ENCODE peak calls at places on chromosomes 7 and 10, in nine cellular contexts. R, G, E, C, K, T, N, S and U are unnamed samples.

GRCh38 chr7:120402368-120402767 is 129.4 kb downstream of the KCND2 start:
- DNase-seq in R (peak), G (peak), E (no peak), C (no peak), K (no peak), T (no peak), N (no peak), S (peak), U (peak)

GRCh38 chr7:124550036-124550435 is 215.6 kb downstream of the GPR37 start:
- DNase-seq in R (peak), G (no peak), E (no peak), C (no peak), K (no peak), T (no peak), N (no peak), S (no peak), U (peak)

GRCh38 chr10:77564781-77565589 is 72.6 kb downstream of the KCNMA1 start:
- DNase-seq in R (no peak), G (no peak), E (no peak), C (peak), K (peak), T (no peak), N (no peak), S (peak), U (peak)

GRCh38 chr7:87456247-87456646 is 19.2 kb downstream of the ABCB4 start:
- DNase-seq in R (no peak), G (no peak), E (no peak), C (peak), K (no peak), T (no peak), N (no peak), S (no peak), U (no peak)

GRCh38 chr7:73721237-73721848 is 1.9 kb upstream of the STX1A start:
- DNase-seq in R (no peak), G (no peak), E (peak), C (no peak), K (no peak), T (no peak), N (no peak), S (no peak), U (no peak)

GRCh38 chr10:72834183-72834825 is 59.2 kb upstream of the OIT3 start:
- DNase-seq in R (peak), G (peak), E (peak), C (peak), K (peak), T (no peak), N (no peak), S (peak), U (peak)

GRCh38 chr10:110735620-110736027 is 91.5 kb downstream of the RBM20 start:
- DNase-seq in R (no peak), G (no peak), E (no peak), C (no peak), K (no peak), T (no peak), N (no peak), S (no peak), U (no peak)

GRCh38 chr7:66181845-66182244 is 23.3 kb upstream of the TPST1 start:
- DNase-seq in R (no peak), G (no peak), E (no peak), C (no peak), K (no peak), T (no peak), N (no peak), S (no peak), U (no peak)

GRCh38 chr7:131819891-131820290 is 263.5 kb upstream of the PODXL start:
- DNase-seq in R (no peak), G (no peak), E (no peak), C (peak), K (no peak), T (no peak), N (no peak), S (no peak), U (no peak)

GRCh38 chr10:70537398-70538194 is 59.0 kb downstream of the PALD1 start:
- DNase-seq in R (no peak), G (no peak), E (no peak), C (peak), K (no peak), T (no peak), N (no peak), S (no peak), U (no peak)

GRCh38 chr10:89518876-89519842 is 16.2 kb downstream of the SLC16A12 start:
- DNase-seq in R (peak), G (peak), E (peak), C (no peak), K (peak), T (no peak), N (no peak), S (no peak), U (peak)

GRCh38 chr10:7948601-7949000 is 105.9 kb upstream of the GATA3 start:
- DNase-seq in R (no peak), G (peak), E (no peak), C (no peak), K (no peak), T (no peak), N (no peak), S (peak), U (peak)

GRCh38 chr10:10830316-10831061 is 187.2 kb upstream of the CELF2 start:
- DNase-seq in R (peak), G (peak), E (no peak), C (no peak), K (peak), T (peak), N (no peak), S (peak), U (peak)

GRCh38 chr7:101696-102376 is 90.5 kb upstream of the FAM20C start:
- DNase-seq in R (no peak), G (peak), E (no peak), C (peak), K (peak), T (peak), N (no peak), S (peak), U (peak)

GRCh38 chr7:50792342-50793114 is 9.8 kb upstream of the GRB10 start:
- DNase-seq in R (peak), G (peak), E (peak), C (peak), K (no peak), T (no peak), N (no peak), S (peak), U (peak)
- H3K4me3 ChIP-seq in R (peak), G (peak), E (peak), C (peak), K (peak), T (peak), N (peak), S (peak), U (peak)

GRCh38 chr10:94607111-94607510 is 61.5 kb downstream of the HELLS start:
- DNase-seq in R (no peak), G (no peak), E (no peak), C (no peak), K (no peak), T (no peak), N (no peak), S (no peak), U (no peak)
- TF ChIP-seq CTCF in R (no peak), G (no peak), E (no peak), C (no peak), K (no peak), T (no peak), N (no peak), S (no peak), U (no peak)

DNA sequence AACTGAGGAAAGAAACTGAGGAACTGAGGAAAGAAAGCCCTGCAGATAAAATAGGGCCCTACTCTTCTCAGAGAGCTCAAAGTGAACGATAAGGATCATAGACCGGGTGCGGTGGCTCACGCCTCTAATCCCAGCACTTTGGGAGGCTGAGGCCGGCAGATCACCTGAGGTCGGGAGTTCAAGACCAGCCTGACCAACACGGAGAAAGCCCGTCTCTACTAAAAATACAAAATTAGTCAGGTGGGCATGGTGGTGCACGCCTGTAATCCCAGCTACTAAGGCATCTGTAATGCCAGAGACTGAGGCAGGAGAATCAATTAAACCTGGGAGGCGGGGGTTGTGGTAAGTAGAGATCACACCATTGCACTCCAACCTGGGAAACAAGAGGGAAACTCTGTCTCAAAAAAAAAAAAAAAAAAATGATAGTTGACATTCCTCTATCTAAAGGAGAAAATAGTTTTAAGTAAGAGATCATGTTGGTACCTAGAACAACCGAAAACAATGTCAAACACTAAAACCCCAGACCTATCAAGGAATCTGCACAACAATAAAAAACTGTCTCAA is 2.5 kb downstream of the MKRN1 start:
- DNase-seq in R (no peak), G (no peak), E (no peak), C (no peak), K (no peak), T (no peak), N (no peak), S (no peak), U (no peak)
- H3K4me3 ChIP-seq in R (no peak), G (no peak), E (no peak), C (peak), K (no peak), T (peak), N (no peak), S (no peak), U (no peak)

GRCh38 chr7:83469076-83469475 is 179.9 kb downstream of the SEMA3E start:
- DNase-seq in R (no peak), G (peak), E (no peak), C (no peak), K (peak), T (no peak), N (no peak), S (peak), U (peak)

GRCh38 chr7:83466956-83467355 is 182.0 kb downstream of the SEMA3E start:
- DNase-seq in R (no peak), G (no peak), E (no peak), C (peak), K (no peak), T (no peak), N (no peak), S (no peak), U (no peak)

GRCh38 chr7:83466187-83466923 is 182.6 kb downstream of the SEMA3E start:
- DNase-seq in R (no peak), G (no peak), E (no peak), C (no peak), K (no peak), T (no peak), N (no peak), S (no peak), U (no peak)

GRCh38 chr7:83468251-83468739 is 180.6 kb downstream of the SEMA3E start:
- DNase-seq in R (peak), G (peak), E (no peak), C (peak), K (peak), T (peak), N (peak), S (peak), U (peak)

DNA sequence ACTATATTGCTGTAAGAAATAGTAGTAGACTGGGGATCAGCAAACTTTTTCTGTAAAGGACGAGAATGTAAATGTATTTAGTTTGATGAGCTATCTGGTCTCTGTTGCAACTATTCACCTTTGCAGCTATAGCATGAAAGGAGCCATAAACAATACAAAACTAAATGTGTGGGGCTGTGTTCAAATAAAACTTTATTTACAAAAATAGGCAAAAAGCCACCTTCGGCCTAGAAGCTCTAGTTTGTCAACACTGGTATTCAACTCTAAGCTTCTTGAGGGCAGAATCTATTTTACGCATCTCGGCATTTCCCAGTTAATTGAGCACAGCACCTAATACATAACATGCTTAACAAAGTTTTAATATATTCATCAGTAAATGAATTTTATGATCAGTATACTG is 181.4 kb downstream of the SEMA3E start:
- DNase-seq in R (no peak), G (no peak), E (no peak), C (no peak), K (no peak), T (no peak), N (no peak), S (no peak), U (no peak)
- TF ChIP-seq CTCF in R (no peak), G (no peak), E (no peak), C (no peak), K (no peak), T (no peak), N (no peak), S (no peak), U (no peak)

GRCh38 chr10:22723783-22724182 is 9.4 kb upstream of the PIP4K2A start:
- DNase-seq in R (no peak), G (no peak), E (no peak), C (no peak), K (no peak), T (no peak), N (no peak), S (no peak), U (no peak)

GRCh38 chr10:22723343-22723779 is 9.0 kb upstream of the PIP4K2A start:
- DNase-seq in R (no peak), G (no peak), E (no peak), C (no peak), K (no peak), T (no peak), N (no peak), S (no peak), U (no peak)

GRCh38 chr10:22727663-22728062 is 13.3 kb upstream of the PIP4K2A start:
- DNase-seq in R (no peak), G (no peak), E (no peak), C (peak), K (no peak), T (no peak), N (no peak), S (no peak), U (no peak)

GRCh38 chr10:22724773-22725172 is 10.4 kb upstream of the PIP4K2A start:
- DNase-seq in R (no peak), G (no peak), E (no peak), C (no peak), K (no peak), T (no peak), N (no peak), S (no peak), U (no peak)

DNA sequence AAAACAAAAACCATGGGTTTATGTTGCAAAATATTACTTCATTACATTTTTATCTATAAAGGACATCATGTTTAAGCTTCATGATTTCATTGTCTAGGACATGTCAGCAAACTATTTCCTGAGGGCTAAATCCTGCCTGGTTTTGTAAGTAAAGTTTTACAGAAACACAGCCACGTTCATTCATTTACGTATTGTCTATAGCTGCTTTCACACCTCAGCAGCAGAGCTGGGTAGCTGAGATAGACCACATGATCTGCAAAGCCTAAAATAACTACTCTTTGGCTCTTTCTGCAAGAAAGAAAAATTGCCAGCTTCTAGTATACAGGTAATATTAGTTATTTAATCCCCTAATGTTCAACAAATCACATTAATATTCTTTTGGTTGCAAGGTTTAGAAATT is 12.7 kb upstream of the PIP4K2A start:
- DNase-seq in R (no peak), G (no peak), E (no peak), C (no peak), K (no peak), T (no peak), N (no peak), S (no peak), U (no peak)
- H3K4me3 ChIP-seq in R (no peak), G (no peak), E (no peak), C (no peak), K (no peak), T (no peak), N (no peak), S (no peak), U (no peak)

GRCh38 chr7:125670926-125671572 is 741.4 kb upstream of the POT1 start:
- DNase-seq in R (peak), G (peak), E (no peak), C (no peak), K (no peak), T (no peak), N (no peak), S (peak), U (peak)
- TF ChIP-seq CTCF in R (peak), G (peak), E (no peak), C (peak), K (peak), T (peak), N (peak), S (peak), U (peak)

GRCh38 chr10:86758231-86759072 is 2.0 kb downstream of the BMPR1A start:
- DNase-seq in R (peak), G (peak), E (no peak), C (no peak), K (no peak), T (no peak), N (no peak), S (no peak), U (peak)
- H3K4me3 ChIP-seq in R (peak), G (peak), E (peak), C (peak), K (peak), T (peak), N (peak), S (peak), U (peak)

GRCh38 chr10:5683065-5683464 is 1.6 kb upstream of the TASOR2 start:
- DNase-seq in R (no peak), G (no peak), E (no peak), C (no peak), K (no peak), T (no peak), N (no peak), S (no peak), U (no peak)

GRCh38 chr10:5684318-5684970 is at the start of gene TASOR2:
- DNase-seq in R (peak), G (peak), E (peak), C (peak), K (peak), T (peak), N (peak), S (peak), U (peak)

GRCh38 chr10:5681930-5682329 is 2.7 kb upstream of the TASOR2 start:
- DNase-seq in R (no peak), G (no peak), E (no peak), C (no peak), K (no peak), T (no peak), N (no peak), S (no peak), U (no peak)

GRCh38 chr10:5685764-5686240 is 1.2 kb downstream of the TASOR2 start:
- DNase-seq in R (peak), G (no peak), E (no peak), C (no peak), K (no peak), T (no peak), N (no peak), S (no peak), U (peak)

GRCh38 chr10:5684971-5685763 is 529 bp downstream of the TASOR2 start:
- DNase-seq in R (peak), G (peak), E (peak), C (peak), K (peak), T (no peak), N (no peak), S (peak), U (peak)
- TF ChIP-seq CTCF in R (peak), G (peak), E (peak), C (peak), K (peak), T (peak), N (peak), S (peak), U (peak)

GRCh38 chr7:6384327-6384726 is 63.4 kb downstream of the DAGLB start:
- DNase-seq in R (no peak), G (no peak), E (no peak), C (no peak), K (no peak), T (no peak), N (no peak), S (no peak), U (no peak)

GRCh38 chr7:6386779-6387178 is 61.0 kb downstream of the DAGLB start:
- DNase-seq in R (no peak), G (no peak), E (no peak), C (no peak), K (no peak), T (no peak), N (no peak), S (no peak), U (no peak)

GRCh38 chr7:6385909-6386560 is 61.7 kb downstream of the DAGLB start:
- DNase-seq in R (no peak), G (no peak), E (no peak), C (no peak), K (no peak), T (no peak), N (no peak), S (no peak), U (no peak)

GRCh38 chr7:6382797-6383196 is 65.0 kb downstream of the DAGLB start:
- DNase-seq in R (peak), G (peak), E (no peak), C (no peak), K (no peak), T (no peak), N (no peak), S (no peak), U (peak)

GRCh38 chr7:6385110-6385792 is 62.5 kb downstream of the DAGLB start:
- DNase-seq in R (peak), G (peak), E (no peak), C (no peak), K (peak), T (peak), N (no peak), S (peak), U (peak)
- H3K4me3 ChIP-seq in R (no peak), G (no peak), E (no peak), C (no peak), K (no peak), T (no peak), N (no peak), S (no peak), U (no peak)

GRCh38 chr7:34044734-34045353 is 139.5 kb downstream of the BMPER start:
- DNase-seq in R (no peak), G (no peak), E (no peak), C (no peak), K (no peak), T (no peak), N (no peak), S (no peak), U (no peak)
- TF ChIP-seq CTCF in R (no peak), G (no peak), E (no peak), C (peak), K (no peak), T (no peak), N (no peak), S (no peak), U (no peak)